ENCODE peak calls at places on chromosomes 13 and 19, in seven cellular contexts. B, F, H, D, L, T and M are unnamed samples.

GRCh38 chr19:15453091-15453498 is 3.3 kb upstream of the WIZ start:
- DNase-seq in T (no peak), D (no peak), L (no peak), H (peak; percentile 32), F (no peak), B (no peak), M (no peak)

GRCh38 chr19:50994129-50994528 is 7.3 kb downstream of the KLK8 start:
- DNase-seq in D (no peak), T (no peak), L (no peak), F (no peak), H (no peak), B (no peak), M (no peak)

GRCh38 chr13:46905249-46905648 is 8.4 kb upstream of the HTR2A start:
- DNase-seq in F (no peak), L (no peak), H (no peak), D (peak; percentile 14), T (peak; percentile 48), B (no peak), M (no peak)

GRCh38 chr13:21898461-21898860 is 227.6 kb downstream of the FGF9 start:
- DNase-seq in T (no peak), D (no peak), F (no peak), B (no peak), H (no peak), L (no peak), M (no peak)

GRCh38 chr19:32817913-32818476 is 51.6 kb downstream of the SLC7A9 start:
- DNase-seq in F (no peak), T (no peak), H (no peak), B (no peak), D (no peak), L (no peak), M (no peak)

GRCh38 chr13:48506092-48506701 is 26.7 kb downstream of the RCBTB2 start:
- DNase-seq in T (no peak), L (no peak), F (no peak), H (no peak), D (no peak), B (no peak), M (no peak)

GRCh38 chr13:30577381-30577780 is 40.3 kb upstream of the USPL1 start:
- DNase-seq in B (peak; percentile 38), F (peak; percentile 98), T (peak; percentile 90), H (no peak), D (peak; percentile 94), L (no peak), M (peak; percentile 40)

GRCh38 chr13:73198888-73199497 is 140.2 kb downstream of the KLF5 start:
- DNase-seq in T (peak; percentile 53), L (no peak), D (no peak), F (peak; percentile 16), B (no peak), H (no peak), M (no peak)

GRCh38 chr13:36480726-36481485 is 48.6 kb downstream of the CCNA1 start:
- DNase-seq in H (no peak), D (no peak), F (no peak), T (no peak), B (no peak), L (no peak), M (no peak)

GRCh38 chr19:58058428-58058827 is 654 bp upstream of the ZNF135 start:
- DNase-seq in T (no peak), F (no peak), D (no peak), L (no peak), H (no peak), B (no peak), M (no peak)

GRCh38 chr13:106533940-106534843 is 1.3 kb downstream of the EFNB2 start:
- DNase-seq in D (peak; percentile 84), B (peak; percentile 54), L (no peak), F (peak; percentile 79), T (peak; percentile 62), H (peak; percentile 52), M (peak; percentile 28)

GRCh38 chr19:16285769-16286564 is 38.7 kb upstream of the KLF2 start:
- DNase-seq in D (no peak), F (peak; percentile 37), H (peak; percentile 21), B (no peak), T (no peak), L (no peak), M (no peak)

GRCh38 chr13:21395953-21396352 is 63.1 kb downstream of the ZDHHC20 start:
- DNase-seq in T (no peak), B (no peak), F (no peak), L (no peak), H (no peak), D (no peak), M (no peak)

GRCh38 chr13:107157272-107157671 is 589.3 kb upstream of the ARGLU1 start:
- DNase-seq in F (no peak), D (peak; percentile 17), B (no peak), T (peak; percentile 32), H (no peak), L (no peak), M (no peak)

GRCh38 chr19:50639121-50640112 is at the start of gene SYT3:
- DNase-seq in H (peak; percentile 79), B (peak; percentile 56), T (peak; percentile 29), D (peak; percentile 12), F (peak; percentile 11), L (peak; percentile 26), M (peak; percentile 85)

GRCh38 chr13:40563350-40564125 is 102.9 kb downstream of the FOXO1 start:
- DNase-seq in L (no peak), T (no peak), F (no peak), D (peak; percentile 44), H (no peak), B (peak; percentile 35), M (no peak)

GRCh38 chr13:101757446-101758039 is 305.1 kb downstream of the ITGBL1 start:
- DNase-seq in D (peak; percentile 68), F (peak; percentile 42), T (peak; percentile 61), L (no peak), B (no peak), H (no peak), M (peak; percentile 36)

GRCh38 chr13:50529154-50529882 is 314.2 kb downstream of the DLEU7 start:
- DNase-seq in T (peak; percentile 84), B (peak; percentile 88), F (peak; percentile 96), D (peak; percentile 90), H (no peak), L (peak; percentile 82), M (no peak)

DNA sequence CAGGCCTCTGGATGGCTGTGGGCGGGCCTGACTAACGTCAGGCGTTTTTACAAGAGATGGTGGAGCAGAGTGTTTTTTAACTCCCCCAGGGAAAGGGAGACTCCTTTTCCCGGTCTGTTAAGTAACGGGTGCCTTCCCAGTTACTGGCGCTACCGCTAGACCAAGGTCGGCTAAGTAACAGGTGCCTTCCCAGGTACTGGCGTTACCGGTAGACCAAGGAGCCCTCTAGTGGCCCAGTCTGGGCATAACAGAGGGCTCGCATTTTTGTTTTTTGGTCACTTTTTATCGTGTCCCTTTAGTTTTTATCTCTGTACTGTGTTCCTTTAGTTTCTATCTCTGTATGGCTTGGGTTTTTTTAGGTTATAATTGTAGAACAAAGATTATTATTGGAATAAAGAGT is 10.0 kb downstream of the ZNF383 start:
- DNase-seq in B (no peak), L (no peak), H (peak; percentile 19), D (no peak), F (no peak), T (no peak), M (no peak)
- TF ChIP-seq CTCF in B (peak; percentile 33), L (peak; percentile 18), H (peak; percentile 42), D (peak; percentile 58), F (peak; percentile 36), T (peak; percentile 31), M (peak; percentile 12)

GRCh38 chr13:28718538-28719226 is at the start of gene SLC46A3:
- DNase-seq in B (peak; percentile 98), L (peak; percentile 98), F (peak; percentile 98), H (peak; percentile 99), T (peak; percentile 99), D (peak; percentile 99), M (peak; percentile 98)
- TF ChIP-seq CTCF in B (no peak), L (no peak), F (peak; percentile 9), H (no peak), T (no peak), D (peak; percentile 16), M (peak; percentile 13)

GRCh38 chr19:22140356-22140755 is 56.4 kb downstream of the ZNF676 start:
- DNase-seq in T (no peak), L (no peak), D (no peak), H (no peak), B (no peak), F (no peak), M (no peak)

GRCh38 chr19:22137791-22138190 is 59.0 kb downstream of the ZNF676 start:
- DNase-seq in L (no peak), D (no peak), T (no peak), H (no peak), B (no peak), F (no peak), M (no peak)
- TF ChIP-seq CTCF in L (no peak), D (no peak), T (no peak), H (no peak), B (no peak), F (no peak), M (no peak)

GRCh38 chr13:70723732-70724131 is 615.5 kb upstream of the KLHL1 start:
- DNase-seq in F (peak; percentile 3), D (no peak), T (no peak), L (no peak), H (no peak), B (no peak), M (no peak)
- TF ChIP-seq CTCF in F (no peak), D (no peak), T (no peak), L (no peak), H (no peak), B (no peak), M (no peak)

GRCh38 chr13:54029720-54030119 is 1001.1 kb downstream of the OLFM4 start:
- DNase-seq in D (no peak), F (no peak), T (no peak), H (no peak), B (no peak), L (no peak), M (no peak)

GRCh38 chr13:54033323-54033861 is 1004.8 kb downstream of the OLFM4 start:
- DNase-seq in H (no peak), L (no peak), T (no peak), F (no peak), B (no peak), D (no peak), M (no peak)

GRCh38 chr13:54029226-54029625 is 1000.6 kb downstream of the OLFM4 start:
- DNase-seq in F (peak; percentile 78), D (no peak), B (no peak), H (no peak), L (no peak), T (no peak), M (peak; percentile 17)

GRCh38 chr13:54034047-54034446 is 1005.4 kb downstream of the OLFM4 start:
- DNase-seq in L (no peak), D (no peak), T (no peak), B (no peak), H (no peak), F (no peak), M (no peak)
- TF ChIP-seq CTCF in L (no peak), D (no peak), T (no peak), B (no peak), H (no peak), F (no peak), M (no peak)

DNA sequence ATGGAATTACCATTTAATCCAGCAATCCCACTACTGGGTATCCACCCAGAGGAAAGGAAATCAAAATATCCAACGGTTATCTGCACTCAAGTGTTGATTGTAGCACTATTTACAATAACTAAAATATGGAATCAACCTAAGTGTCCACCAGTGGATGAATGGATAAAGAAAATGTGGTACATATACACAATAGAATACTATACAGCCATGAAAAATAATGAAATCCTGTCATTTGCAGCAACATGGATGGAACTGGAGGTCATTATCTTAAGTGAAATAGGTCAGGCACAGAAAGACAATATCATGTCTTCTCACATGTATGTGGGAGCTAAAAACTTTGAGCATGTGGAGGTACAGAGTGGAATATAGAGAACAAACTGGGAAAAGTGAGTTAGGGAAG is 92.9 kb upstream of the ARHGEF7 start:
- DNase-seq in F (no peak), D (no peak), L (no peak), T (no peak), B (no peak), H (no peak), M (no peak)
- TF ChIP-seq CTCF in F (no peak), D (no peak), L (no peak), T (no peak), B (no peak), H (no peak), M (no peak)